ENCODE peak calls at places on chromosomes 16 and 17, in ten cellular contexts. W is coronary artery; U is ovary; O is neural progenitor cell; M is tibial artery; T is CD8-positive, alpha-beta T cell; K is cardiac muscle cell; H is endothelial cell of umbilical vein; N is spleen; G is brain microvascular endothelial cell. V is an unnamed sample.

GRCh38 chr17:29019475-29020181 is 13.8 kb upstream of the SEZ6 start:
- DNase-seq in M (no peak), G (no peak), U (no peak), N (no peak), W (no peak), T (no peak), H (no peak), O (peak), K (peak), V (no peak)

GRCh38 chr17:65332779-65333178 is 195.6 kb downstream of the RGS9 start:
- DNase-seq in U (no peak), W (no peak), M (no peak), O (no peak), H (no peak), K (no peak), N (no peak), G (no peak), T (no peak), V (no peak)

GRCh38 chr16:3744018-3744417 is 26.7 kb upstream of the TRAP1 start:
- DNase-seq in K (no peak), N (peak), G (no peak), T (no peak), U (no peak), O (no peak), H (no peak), W (no peak), M (no peak), V (no peak)

GRCh38 chr16:4693956-4694663 is 748 bp downstream of the NUDT16L1 start:
- DNase-seq in T (peak), K (peak), W (no peak), U (peak), O (peak), M (no peak), N (peak), G (peak), H (peak), V (no peak)

GRCh38 chr17:41684050-41684449 is 4.6 kb upstream of the EIF1 start:
- DNase-seq in T (no peak), G (no peak), W (no peak), K (no peak), N (no peak), M (no peak), U (no peak), H (no peak), O (no peak), V (no peak)

GRCh38 chr17:7839199-7839889 is 5.3 kb downstream of the KDM6B start:
- DNase-seq in N (peak), K (no peak), H (no peak), G (no peak), O (no peak), U (peak), T (no peak), W (peak), M (no peak), V (no peak)

GRCh38 chr16:89923640-89924297 is 627 bp downstream of the TUBB3 start:
- DNase-seq in M (no peak), W (no peak), H (no peak), K (no peak), T (no peak), O (peak), N (no peak), U (peak), G (no peak), V (no peak)

GRCh38 chr17:59899099-59899498 is 6.2 kb downstream of the RPS6KB1 start:
- DNase-seq in K (no peak), T (no peak), H (no peak), O (no peak), N (no peak), M (no peak), W (no peak), G (no peak), U (no peak), V (peak)

GRCh38 chr17:35849469-35850348 is 19.0 kb downstream of the HEATR9 start:
- DNase-seq in G (peak), H (peak), W (no peak), N (no peak), M (no peak), T (peak), U (no peak), O (peak), K (peak), V (no peak)

GRCh38 chr16:27839419-27839818 is 224.1 kb downstream of the GSG1L start:
- DNase-seq in H (no peak), O (no peak), T (no peak), K (no peak), U (no peak), G (peak), W (no peak), N (peak), M (no peak), V (no peak)

GRCh38 chr17:3843935-3844516 is 2.0 kb downstream of the NCBP3 start:
- DNase-seq in M (no peak), U (no peak), O (peak), K (peak), N (peak), G (no peak), H (peak), W (no peak), T (peak), V (no peak)

GRCh38 chr16:56960681-56961281 is 969 bp upstream of the CETP start:
- DNase-seq in U (no peak), O (no peak), K (no peak), T (no peak), G (no peak), H (no peak), W (no peak), N (peak), M (no peak), V (no peak)

GRCh38 chr17:80108321-80108971 is 7.1 kb downstream of the GAA start:
- DNase-seq in W (peak), U (peak), N (peak), M (no peak), H (no peak), O (no peak), G (no peak), T (no peak), K (no peak), V (no peak)

GRCh38 chr16:77866769-77867168 is 78.4 kb downstream of the VAT1L start:
- DNase-seq in G (no peak), O (no peak), U (no peak), M (no peak), N (no peak), K (no peak), W (no peak), H (no peak), T (no peak), V (no peak)

GRCh38 chr17:1714980-1715802 is 5.0 kb upstream of the TLCD2 start:
- DNase-seq in G (peak), W (peak), T (peak), M (peak), H (peak), N (peak), O (peak), U (peak), K (peak), V (no peak)

GRCh38 chr17:82791532-82791931 is 39.7 kb downstream of the TBCD start:
- DNase-seq in T (no peak), H (peak), N (no peak), G (peak), O (no peak), W (no peak), M (no peak), K (no peak), U (no peak), V (no peak)

GRCh38 chr17:27526603-27527002 is 70.4 kb downstream of the KSR1 start:
- DNase-seq in U (peak), H (no peak), T (no peak), M (no peak), O (peak), W (no peak), G (peak), N (peak), K (no peak), V (peak)

GRCh38 chr17:28392491-28392890 is 13.5 kb downstream of the SLC46A1 start:
- DNase-seq in N (peak), O (no peak), K (no peak), U (no peak), G (no peak), T (no peak), H (peak), M (no peak), W (no peak), V (no peak)

GRCh38 chr17:17849863-17850373 is 13.1 kb upstream of the SREBF1 start:
- DNase-seq in U (peak), G (peak), W (no peak), N (peak), K (peak), H (peak), T (peak), O (peak), M (peak), V (no peak)

GRCh38 chr16:87850009-87851006 is 19.0 kb downstream of the SLC7A5 start:
- DNase-seq in G (no peak), N (peak), U (peak), M (no peak), O (peak), K (peak), T (peak), H (peak), W (no peak), V (peak)

GRCh38 chr17:72614871-72615626 is 477.4 kb downstream of the SLC39A11 start:
- DNase-seq in T (no peak), M (no peak), K (peak), G (peak), H (no peak), O (peak), U (no peak), N (no peak), W (no peak), V (no peak)

GRCh38 chr17:63693411-63694113 is 6.4 kb downstream of the LIMD2 start:
- DNase-seq in O (no peak), M (no peak), H (no peak), W (no peak), G (no peak), U (no peak), K (no peak), N (peak), T (no peak), V (no peak)

GRCh38 chr17:43760254-43760852 is 1.8 kb upstream of the SOST start:
- DNase-seq in M (peak), H (peak), O (peak), T (peak), K (peak), W (peak), U (peak), G (peak), N (peak), V (peak)

GRCh38 chr16:8831450-8832382 is 34.1 kb downstream of the PMM2 start:
- DNase-seq in M (no peak), G (no peak), N (no peak), O (peak), T (no peak), K (no peak), H (no peak), W (no peak), U (no peak), V (no peak)

GRCh38 chr17:39979865-39980401 is 674 bp upstream of the PSMD3 start:
- DNase-seq in O (peak), K (peak), G (peak), W (no peak), N (no peak), T (no peak), H (no peak), M (no peak), U (no peak), V (peak)

GRCh38 chr16:997440-998051 is 16.0 kb downstream of the SOX8 start:
- DNase-seq in M (peak), H (peak), G (no peak), N (no peak), U (no peak), W (no peak), T (peak), K (peak), O (peak), V (no peak)

GRCh38 chr16:397135-397661 is at the start of gene NME4:
- DNase-seq in W (no peak), H (peak), K (peak), G (no peak), T (no peak), M (no peak), O (peak), U (peak), N (peak), V (peak)

GRCh38 chr17:68101075-68101991 is 65.8 kb downstream of the KPNA2 start:
- DNase-seq in M (peak), U (peak), T (peak), O (peak), H (peak), N (peak), W (peak), K (peak), G (peak), V (peak)
- H3K27ac ChIP-seq in M (peak), U (peak), T (peak), O (no peak), H (peak), N (peak), W (peak), K (peak), G (peak), V (no peak)

GRCh38 chr16:59697746-59698145 is 963.6 kb upstream of the GOT2 start:
- DNase-seq in O (no peak), W (no peak), T (no peak), G (peak), H (no peak), K (no peak), N (no peak), M (no peak), U (no peak), V (no peak)
- TF ChIP-seq CTCF in O (no peak), W (no peak), T (no peak), G (no peak), H (no peak), K (no peak), N (no peak), M (no peak), U (no peak), V (no peak)

GRCh38 chr16:67910162-67910561 is 17.1 kb downstream of the PSKH1 start:
- DNase-seq in K (no peak), T (no peak), H (no peak), O (no peak), M (no peak), G (no peak), U (no peak), N (no peak), W (no peak), V (no peak)

GRCh38 chr16:67909056-67909742 is 16.1 kb downstream of the PSKH1 start:
- DNase-seq in H (no peak), U (no peak), K (no peak), M (no peak), N (no peak), T (no peak), O (no peak), G (no peak), W (no peak), V (no peak)

GRCh38 chr16:67901734-67902133 is 8.7 kb downstream of the PSKH1 start:
- DNase-seq in K (no peak), H (no peak), W (no peak), O (no peak), U (no peak), G (no peak), M (no peak), N (no peak), T (no peak), V (no peak)

GRCh38 chr16:67902831-67903230 is 9.8 kb downstream of the PSKH1 start:
- DNase-seq in G (no peak), O (no peak), T (no peak), U (no peak), K (no peak), M (no peak), H (peak), W (no peak), N (no peak), V (no peak)

GRCh38 chr16:67907397-67907796 is 14.3 kb downstream of the PSKH1 start:
- DNase-seq in T (no peak), O (no peak), U (no peak), H (no peak), K (no peak), W (no peak), N (no peak), M (no peak), G (no peak), V (no peak)
- H3K27ac ChIP-seq in T (no peak), O (no peak), U (no peak), H (no peak), K (no peak), W (no peak), N (no peak), M (no peak), G (no peak), V (no peak)

GRCh38 chr16:29950806-29951461 is 10.9 kb upstream of the TMEM219 start:
- DNase-seq in W (no peak), G (no peak), M (no peak), O (no peak), N (no peak), H (no peak), K (no peak), U (no peak), T (no peak), V (no peak)

GRCh38 chr16:29947897-29948296 is 14.0 kb upstream of the TMEM219 start:
- DNase-seq in W (no peak), N (no peak), K (no peak), T (no peak), G (no peak), H (no peak), U (no peak), M (no peak), O (no peak), V (no peak)

GRCh38 chr16:29951966-29952365 is 9.9 kb upstream of the TMEM219 start:
- DNase-seq in K (no peak), W (no peak), T (no peak), G (no peak), H (no peak), N (no peak), U (no peak), M (no peak), O (no peak), V (no peak)
- TF ChIP-seq CTCF in K (no peak), W (no peak), T (no peak), G (peak), H (no peak), N (no peak), U (no peak), M (no peak), O (peak), V (no peak)

GRCh38 chr16:85333337-85333736 is 221.1 kb upstream of the CIBAR2 start:
- DNase-seq in M (no peak), T (no peak), O (no peak), U (no peak), N (no peak), K (no peak), H (no peak), G (no peak), W (no peak), V (no peak)

GRCh38 chr16:85332175-85332574 is 219.9 kb upstream of the CIBAR2 start:
- DNase-seq in H (no peak), N (no peak), G (no peak), O (peak), T (no peak), W (no peak), K (no peak), U (no peak), M (no peak), V (no peak)

GRCh38 chr16:85335584-85336492 is 223.6 kb upstream of the CIBAR2 start:
- DNase-seq in M (no peak), T (no peak), N (no peak), U (no peak), K (no peak), H (no peak), O (no peak), G (peak), W (no peak), V (no peak)

GRCh38 chr16:85333744-85334640 is 221.7 kb upstream of the CIBAR2 start:
- DNase-seq in W (no peak), M (no peak), K (no peak), N (no peak), H (no peak), G (no peak), O (no peak), U (no peak), T (no peak), V (no peak)

DNA sequence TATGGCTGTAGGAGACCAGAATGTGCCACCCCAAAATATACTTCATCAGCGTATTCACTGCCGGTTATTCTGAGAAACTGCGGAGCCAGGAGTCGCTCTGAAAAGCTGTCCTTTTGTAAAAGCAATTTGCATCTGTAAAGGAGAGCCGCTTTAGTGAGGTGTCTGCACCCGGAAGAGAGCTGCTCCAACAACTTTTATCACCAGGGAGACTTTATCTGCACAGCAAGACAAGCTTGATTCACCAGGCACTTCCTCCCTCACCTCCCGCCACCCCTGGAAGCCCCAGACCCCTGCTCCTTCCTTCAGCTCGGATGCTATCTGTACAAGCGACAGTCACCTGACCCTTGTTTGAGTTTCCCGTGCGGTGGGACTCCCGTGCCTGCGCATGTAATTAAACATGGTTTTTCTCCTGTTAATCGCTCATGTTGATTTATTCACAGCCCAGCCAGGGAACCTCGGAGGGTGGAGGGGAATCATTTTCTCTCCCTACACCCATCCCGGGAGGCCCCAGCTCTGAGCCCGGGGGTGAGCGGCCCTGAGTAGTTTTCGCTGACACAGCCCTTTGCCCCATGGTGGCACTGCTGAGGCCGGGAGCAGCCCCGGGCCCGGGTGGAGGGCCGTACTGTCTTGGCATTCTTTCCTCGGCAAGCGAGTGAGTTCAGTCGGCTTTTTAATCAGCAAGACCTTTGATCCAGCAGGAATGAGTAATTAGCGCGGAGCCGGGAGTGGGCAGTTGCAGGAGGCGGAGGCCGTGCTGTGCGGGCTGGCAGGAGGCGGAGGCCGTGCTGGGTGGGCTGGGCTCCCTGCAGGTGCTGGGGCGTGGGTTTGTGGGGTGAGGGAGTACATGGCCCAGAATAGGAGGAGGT is 222.7 kb upstream of the CIBAR2 start:
- DNase-seq in H (peak), W (no peak), M (no peak), K (peak), G (no peak), T (peak), U (no peak), O (peak), N (no peak), V (no peak)
- H3K27ac ChIP-seq in H (no peak), W (no peak), M (no peak), K (peak), G (no peak), T (peak), U (no peak), O (no peak), N (no peak), V (no peak)

DNA sequence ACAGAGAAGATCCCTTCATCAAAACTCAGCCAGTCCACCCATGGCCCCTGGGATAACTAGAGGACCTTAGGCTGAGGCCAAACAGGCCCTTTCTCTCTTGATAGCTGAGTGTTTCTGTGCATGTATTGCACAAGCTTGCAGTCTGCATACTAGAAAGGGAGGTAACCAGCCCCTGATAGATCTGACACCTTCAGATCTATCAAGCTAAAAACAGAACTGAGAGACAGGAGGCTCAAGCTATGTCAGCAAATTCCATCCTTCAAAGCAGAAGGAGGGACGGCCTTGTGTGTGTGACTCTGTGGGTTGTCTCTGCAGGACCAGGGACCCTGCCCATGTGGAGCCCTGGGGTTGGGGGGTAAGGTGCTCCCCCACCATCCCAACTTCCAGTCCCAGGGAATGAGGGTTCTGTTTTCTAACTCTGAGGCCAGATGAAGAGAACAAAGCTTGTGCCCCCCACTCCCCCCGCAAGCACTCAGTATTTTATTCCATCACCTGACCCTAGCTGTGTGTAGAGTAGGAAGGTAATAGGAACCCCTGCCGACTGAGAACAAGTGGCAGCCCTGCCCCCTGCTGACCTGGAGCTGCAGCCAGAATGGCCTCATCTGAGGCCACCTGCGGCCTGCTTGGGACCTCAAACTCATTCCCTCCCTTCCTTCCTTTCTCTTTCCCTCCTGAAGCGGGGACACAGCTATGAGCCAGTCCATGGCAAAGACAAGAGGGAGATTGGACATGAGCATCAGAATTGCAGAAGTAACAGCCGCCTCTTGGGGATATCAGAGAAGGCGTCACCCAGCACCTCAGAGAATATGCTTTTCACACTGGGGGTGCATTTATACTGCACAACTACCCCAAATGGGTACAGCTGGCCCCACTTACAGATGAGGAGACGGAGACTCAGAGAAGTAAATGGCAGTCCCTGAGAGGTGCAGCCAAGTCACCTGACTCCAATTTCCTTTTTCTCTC is 63.7 kb downstream of the SMPD3 start:
- DNase-seq in G (no peak), W (no peak), M (no peak), T (no peak), U (no peak), K (peak), O (peak), N (no peak), H (no peak), V (no peak)
- TF ChIP-seq CTCF in G (no peak), W (no peak), M (no peak), T (no peak), U (no peak), K (no peak), O (no peak), N (no peak), H (no peak), V (no peak)

V was measured in HL-60.